ENCODE peak calls at places on chromosomes 4 and X, in nine cellular contexts. Z, T, D, V, F, M, G, Y and E are unnamed samples.

GRCh38 chr4:7808752-7809151 is 130.9 kb downstream of the AFAP1 start:
- DNase-seq in Y (peak; percentile 55), F (no peak), Z (no peak), V (no peak), M (no peak), D (no peak), G (peak; percentile 66), T (peak; percentile 44), E (no peak)

GRCh38 chr4:142248946-142249345 is 597.2 kb downstream of the INPP4B start:
- DNase-seq in Z (no peak), T (no peak), V (no peak), D (no peak), G (peak; percentile 73), Y (peak; percentile 38), M (no peak), F (no peak), E (no peak)

GRCh38 chr4:113181289-113182007 is 132.0 kb downstream of the ANK2 start:
- DNase-seq in M (no peak), Y (no peak), G (no peak), T (no peak), D (no peak), V (no peak), F (no peak), Z (no peak), E (no peak)

GRCh38 chr4:186920486-186920885 is 196.8 kb upstream of the FAT1 start:
- DNase-seq in T (no peak), Y (no peak), Z (no peak), G (peak; percentile 52), D (no peak), F (no peak), V (no peak), M (no peak), E (no peak)

GRCh38 chr4:89114100-89114499 is 2.8 kb downstream of the TIGD2 start:
- DNase-seq in G (no peak), Y (no peak), Z (no peak), F (no peak), V (no peak), D (no peak), T (no peak), M (no peak), E (no peak)

GRCh38 chr4:145097331-145097820 is 620 bp downstream of the ANAPC10 start:
- DNase-seq in D (no peak), T (no peak), Z (no peak), Y (peak; percentile 52), F (no peak), M (no peak), G (no peak), V (no peak), E (no peak)

GRCh38 chrX:20372533-20372932 is 105.8 kb upstream of the RPS6KA3 start:
- DNase-seq in G (peak; percentile 14), Z (no peak), D (no peak), T (no peak), Y (peak; percentile 80), V (no peak), F (no peak), M (no peak), E (no peak)

GRCh38 chrX:12771445-12772069 is 19.7 kb upstream of the PRPS2 start:
- DNase-seq in Z (peak; percentile 10), G (peak; percentile 13), V (no peak), M (peak; percentile 36), T (peak; percentile 76), D (peak; percentile 57), F (no peak), Y (peak; percentile 19), E (no peak)

GRCh38 chr4:113382704-113383103 is 333.3 kb downstream of the ANK2 start:
- DNase-seq in D (no peak), G (no peak), F (no peak), Y (no peak), V (no peak), M (no peak), T (no peak), Z (no peak), E (no peak)

GRCh38 chr4:133058701-133059100 is 90.4 kb upstream of the PCDH10 start:
- DNase-seq in T (peak; percentile 69), F (no peak), V (no peak), M (no peak), G (no peak), Z (no peak), D (no peak), Y (no peak), E (no peak)

GRCh38 chr4:1401409-1402020 is 4.7 kb downstream of the NKX1-1 start:
- DNase-seq in Z (no peak), G (no peak), F (no peak), Y (no peak), V (no peak), M (no peak), D (no peak), T (no peak), E (no peak)

GRCh38 chr4:47531241-47531953 is 46.3 kb downstream of the ATP10D start:
- DNase-seq in F (peak; percentile 5), M (peak; percentile 83), G (peak; percentile 95), D (peak; percentile 5), Z (no peak), T (peak; percentile 60), Y (peak; percentile 95), V (no peak), E (peak; percentile 85)

GRCh38 chr4:153765836-153766235 is 6.0 kb upstream of the RNF175 start:
- DNase-seq in M (no peak), V (no peak), Z (no peak), D (no peak), Y (no peak), G (no peak), F (no peak), T (no peak), E (no peak)

GRCh38 chr4:99763635-99764101 is 53.0 kb upstream of the DAPP1 start:
- DNase-seq in Y (peak; percentile 99), V (no peak), T (no peak), D (no peak), F (no peak), M (no peak), Z (peak; percentile 28), G (peak; percentile 90), E (no peak)

GRCh38 chr4:34972189-34972588 is 1272.1 kb downstream of the ARAP2 start:
- DNase-seq in V (peak; percentile 76), M (no peak), T (no peak), G (no peak), D (no peak), Y (no peak), F (no peak), Z (no peak), E (no peak)

GRCh38 chr4:187179086-187180070 is 455.7 kb upstream of the FAT1 start:
- DNase-seq in V (no peak), Y (no peak), D (no peak), M (no peak), G (no peak), T (no peak), F (no peak), Z (no peak), E (no peak)

GRCh38 chr4:72365981-72366380 is 203.0 kb downstream of the ADAMTS3 start:
- DNase-seq in F (no peak), V (no peak), M (no peak), Z (no peak), Y (no peak), G (no peak), T (no peak), D (no peak), E (no peak)

GRCh38 chr4:173017802-173018201 is 150.8 kb upstream of the GALNT7 start:
- DNase-seq in M (no peak), Y (no peak), T (no peak), G (no peak), Z (no peak), D (no peak), F (no peak), V (no peak), E (no peak)

GRCh38 chr4:61517144-61517543 is 317.0 kb downstream of the ADGRL3 start:
- DNase-seq in Z (no peak), Y (no peak), F (no peak), D (no peak), T (peak; percentile 93), G (no peak), M (no peak), V (no peak), E (no peak)

GRCh38 chr4:717601-718320 is 12.1 kb downstream of the PCGF3 start:
- DNase-seq in T (no peak), D (no peak), G (no peak), Y (no peak), F (no peak), V (no peak), M (no peak), Z (no peak), E (no peak)

GRCh38 chrX:104319346-104319745 is 64.6 kb upstream of the ESX1 start:
- DNase-seq in D (no peak), Y (no peak), F (no peak), Z (no peak), V (no peak), T (no peak), M (no peak), G (no peak), E (no peak)

GRCh38 chr4:41751325-41752061 is 3.0 kb upstream of the PHOX2B start:
- DNase-seq in V (no peak), T (peak; percentile 60), D (no peak), G (no peak), Y (no peak), M (no peak), Z (no peak), F (no peak), E (no peak)

GRCh38 chrX:135384161-135384836 is 37.4 kb upstream of the SMIM10L2A start:
- DNase-seq in D (peak; percentile 29), G (no peak), T (no peak), Z (no peak), M (peak; percentile 27), F (no peak), Y (no peak), V (no peak), E (no peak)

GRCh38 chrX:150977411-150978162 is 5.5 kb upstream of the HMGB3 start:
- DNase-seq in Z (no peak), D (no peak), G (no peak), T (no peak), V (no peak), F (no peak), Y (no peak), M (no peak), E (no peak)

GRCh38 chr4:2767705-2768074 is 11.6 kb upstream of the TNIP2 start:
- DNase-seq in F (no peak), D (no peak), V (no peak), Z (no peak), M (no peak), G (no peak), Y (no peak), T (peak; percentile 86), E (peak; percentile 18)

GRCh38 chrX:153927936-153928760 is 2.1 kb upstream of the ARHGAP4 start:
- DNase-seq in D (peak; percentile 89), Z (peak; percentile 93), Y (peak; percentile 93), T (peak; percentile 98), V (peak; percentile 98), G (peak; percentile 95), M (peak; percentile 94), F (peak; percentile 92), E (peak; percentile 98)

GRCh38 chr4:109816082-109816442 is 500 bp downstream of the GAR1 start:
- DNase-seq in D (peak; percentile 42), Y (no peak), F (no peak), V (no peak), Z (no peak), M (no peak), G (no peak), T (peak; percentile 64), E (peak; percentile 69)

GRCh38 chr4:67207941-67208441 is 337.3 kb downstream of the CENPC start:
- DNase-seq in Z (no peak), Y (no peak), T (no peak), V (no peak), F (no peak), D (no peak), M (no peak), G (no peak), E (no peak)

GRCh38 chr4:137531951-137532868 is at the start of gene PCDH18:
- DNase-seq in Z (peak; percentile 12), V (peak; percentile 16), G (peak; percentile 96), T (peak; percentile 97), Y (peak; percentile 63), F (peak; percentile 77), M (no peak), D (peak; percentile 4), E (no peak)